ENCODE peak calls at places on chromosomes 6 and 20, in five cellular contexts. B is heart right ventricle, W is SJSA1, E is aorta, L is mesenchymal stem cell. P is an unnamed sample. For H3K4me1, the result is how much of the 10 kb centered on the place peaks cover.

GRCh38 chr20:49792006-49792405 is 20.6 kb upstream of the SLC9A8 start:
- DNase-seq in B (no peak), W (no peak), E (no peak), L (no peak), P (no peak)

GRCh38 chr6:131382646-131383045 is 190.4 kb upstream of the ARG1 start:
- DNase-seq in B (no peak), W (no peak), E (no peak), L (no peak), P (no peak)

GRCh38 chr6:3813150-3813780 is 35.9 kb upstream of the FAM50B start:
- DNase-seq in B (peak), W (peak), E (peak), L (peak), P (peak)

GRCh38 chr6:153024401-153025017 is 22.0 kb upstream of the MTRF1L start:
- DNase-seq in B (no peak), W (peak), E (no peak), L (peak), P (no peak)

GRCh38 chr20:43736588-43737091 is 9.8 kb upstream of the GTSF1L start:
- DNase-seq in B (no peak), W (no peak), E (peak), L (peak), P (no peak)

GRCh38 chr20:52481443-52481842 is 289.9 kb upstream of the ZFP64 start:
- DNase-seq in B (no peak), W (no peak), E (no peak), L (peak), P (no peak)

GRCh38 chr6:25012657-25013056 is 76.9 kb upstream of the RIPOR2 start:
- DNase-seq in B (no peak), W (no peak), E (no peak), L (peak), P (no peak)

GRCh38 chr6:7996538-7997225 is 67.5 kb downstream of the BLOC1S5 start:
- DNase-seq in B (no peak), W (no peak), E (no peak), L (no peak), P (no peak)

GRCh38 chr20:4116091-4116490 is 100.7 kb upstream of the RNF24 start:
- DNase-seq in B (no peak), W (no peak), E (no peak), L (no peak), P (no peak)

GRCh38 chr20:2687514-2687913 is 5.1 kb upstream of the EBF4 start:
- DNase-seq in B (no peak), W (no peak), E (peak), L (no peak), P (peak)

GRCh38 chr6:33126101-33126714 is 50.4 kb downstream of the HLA-DPB1 start:
- DNase-seq in B (peak), W (no peak), E (peak), L (peak), P (no peak)

GRCh38 chr6:17965397-17965796 is 22.0 kb downstream of the KIF13A start:
- DNase-seq in B (no peak), W (peak), E (no peak), L (peak), P (no peak)

GRCh38 chr6:128711149-128711548 is 171.8 kb upstream of the LAMA2 start:
- DNase-seq in B (no peak), W (no peak), E (no peak), L (no peak), P (no peak)

GRCh38 chr6:37882724-37883413 is 63.3 kb downstream of the ZFAND3 start:
- DNase-seq in B (no peak), W (peak), E (no peak), L (peak), P (no peak)

GRCh38 chr6:131367206-131367873 is 205.7 kb upstream of the ARG1 start:
- DNase-seq in B (no peak), W (no peak), E (no peak), L (no peak), P (no peak)

GRCh38 chr20:25470045-25470444 is 62.6 kb downstream of the GINS1 start:
- DNase-seq in B (no peak), W (no peak), E (peak), L (peak), P (no peak)

GRCh38 chr6:28747631-28748157 is 176.1 kb downstream of the TRIM27 start:
- DNase-seq in B (no peak), W (no peak), E (no peak), L (peak), P (no peak)

GRCh38 chr6:137723273-137724017 is 143.6 kb upstream of the TNFAIP3 start:
- DNase-seq in B (no peak), W (no peak), E (no peak), L (no peak), P (no peak)

GRCh38 chr20:33516882-33517281 is 27.0 kb downstream of the CBFA2T2 start:
- DNase-seq in B (no peak), W (no peak), E (no peak), L (peak), P (no peak)

GRCh38 chr20:58149412-58150091 is 78.9 kb downstream of the ANKRD60 start:
- DNase-seq in B (no peak), W (no peak), E (peak), L (no peak), P (no peak)

GRCh38 chr6:57198926-57199636 is 23.0 kb downstream of the RAB23 start:
- DNase-seq in B (no peak), W (peak), E (no peak), L (peak), P (no peak)

GRCh38 chr20:47703748-47704147 is 81.5 kb downstream of the SULF2 start:
- DNase-seq in B (no peak), W (no peak), E (no peak), L (peak), P (no peak)

GRCh38 chr6:70371454-70372105 is 41.7 kb upstream of the FAM135A start:
- DNase-seq in B (no peak), W (peak), E (no peak), L (peak), P (no peak)

GRCh38 chr6:134145786-134146185 is 93.4 kb upstream of the SLC2A12 start:
- DNase-seq in B (no peak), W (no peak), E (no peak), L (no peak), P (no peak)

GRCh38 chr6:133871131-133871530 is 17.8 kb upstream of the TCF21 start:
- DNase-seq in B (no peak), W (no peak), E (no peak), L (no peak), P (no peak)

GRCh38 chr20:5065489-5066383 is 54.0 kb downstream of the PCNA start:
- DNase-seq in B (peak), W (peak), E (peak), L (peak), P (peak)

GRCh38 chr20:45060341-45060740 is 40.6 kb downstream of the KCNS1 start:
- DNase-seq in B (no peak), W (no peak), E (no peak), L (no peak), P (no peak)
- H3K27ac ChIP-seq in B (no peak), W (peak), E (no peak), L (no peak), P (no peak)

GRCh38 chr6:30463651-30464618 is 25.4 kb upstream of the HLA-E start:
- DNase-seq in B (peak), W (peak), E (peak), L (peak), P (peak)
- H3K4me1 ChIP-seq in B (under half), W (under half), E (under half), L (under half), P (under half)

GRCh38 chr6:141726158-141726557 is 406.6 kb upstream of the GJE1 start:
- DNase-seq in B (no peak), W (no peak), E (no peak), L (peak), P (no peak)
- H3K4me3 ChIP-seq in B (no peak), W (no peak), E (no peak), L (no peak), P (no peak)

DNA sequence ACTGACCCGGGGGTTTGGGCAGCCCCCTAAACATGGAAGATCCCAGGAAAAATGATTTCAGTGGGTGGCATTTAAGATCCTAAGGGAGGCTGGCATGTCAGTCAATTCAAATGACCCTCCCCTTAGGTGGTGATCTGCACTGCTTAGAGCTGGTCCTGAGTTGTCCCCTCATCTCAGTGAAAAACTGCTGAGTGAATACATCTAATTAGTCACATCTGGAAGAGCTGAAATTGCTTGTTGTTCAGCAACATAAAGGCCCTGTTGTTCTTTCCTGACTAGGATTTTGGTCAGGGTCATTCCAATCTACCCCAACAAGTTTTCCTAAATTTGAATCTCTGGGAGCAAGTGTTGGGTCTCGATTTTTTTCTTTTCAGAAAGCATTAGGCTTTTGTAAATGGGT is 126.4 kb downstream of the LCA5 start:
- DNase-seq in B (no peak), W (no peak), E (no peak), L (no peak), P (no peak)
- H3K27ac ChIP-seq in B (no peak), W (no peak), E (no peak), L (no peak), P (no peak)

GRCh38 chr20:8019998-8020247 is 362 bp upstream of the TMX4 start:
- DNase-seq in B (no peak), W (no peak), E (no peak), L (no peak), P (no peak)
- H3K4me1 ChIP-seq in B (under half), W (under half), E (under half), L (under half), P (under half)

DNA sequence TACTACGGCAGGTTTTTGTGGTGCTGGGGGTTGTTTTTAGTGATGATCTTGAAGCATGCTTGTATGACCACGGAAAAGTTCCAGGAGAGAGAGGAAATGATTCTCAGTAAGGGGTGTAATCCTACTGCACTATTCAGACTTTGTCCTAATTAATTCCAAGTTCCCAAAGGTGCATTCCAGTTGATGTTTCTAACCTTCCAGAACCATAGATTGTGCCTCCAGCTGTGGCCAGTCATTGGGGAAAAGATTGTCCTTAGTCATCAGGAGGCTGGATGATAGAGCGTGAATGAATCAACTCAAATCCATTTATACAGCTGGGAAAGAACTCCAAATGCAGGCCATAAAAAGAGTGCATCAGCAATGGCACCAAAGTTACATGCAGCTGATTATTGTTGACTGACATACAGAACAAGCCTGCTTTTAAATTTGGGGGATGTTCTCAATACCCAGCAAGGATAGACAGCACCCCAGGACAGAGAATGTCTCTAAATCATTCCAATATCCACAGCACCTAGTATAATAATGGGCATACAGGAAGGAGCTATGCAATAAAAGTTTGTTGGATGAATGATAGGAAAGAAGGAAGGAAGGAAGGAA is 27.8 kb upstream of the PKHD1 start:
- DNase-seq in B (no peak), W (no peak), E (no peak), L (no peak), P (no peak)
- H3K4me3 ChIP-seq in B (no peak), W (no peak), E (no peak), L (no peak), P (no peak)

GRCh38 chr6:74333406-74333805 is 637.4 kb downstream of the CD109 start:
- DNase-seq in B (no peak), W (no peak), E (no peak), L (peak), P (no peak)
- H3K27ac ChIP-seq in B (no peak), W (no peak), E (no peak), L (no peak), P (no peak)

P was measured in tibial artery.